ENCODE peak calls at places on chromosomes 11 and 22, in ten cellular contexts. W, A, U, N, H, R, T, Y, O and V are unnamed samples. For H3K36me3, the result is how much of the 10 kb centered on the place peaks cover.

GRCh38 chr11:79165908-79166307 is 274.9 kb downstream of the TENM4 start:
- DNase-seq in R (no peak), O (no peak), H (no peak), Y (no peak), A (no peak), W (no peak), N (no peak), T (no peak), U (no peak), V (no peak)

GRCh38 chr11:125163431-125164011 is 1.0 kb upstream of the PKNOX2 start:
- DNase-seq in R (no peak), A (peak), H (no peak), U (no peak), N (no peak), W (no peak), Y (no peak), O (no peak), T (no peak), V (no peak)

GRCh38 chr11:134945993-134946392 is 534.0 kb upstream of the B3GAT1 start:
- DNase-seq in R (no peak), T (no peak), U (no peak), N (no peak), W (no peak), H (no peak), Y (no peak), A (no peak), O (no peak), V (no peak)

GRCh38 chr11:74037309-74037708 is 28.4 kb upstream of the UCP3 start:
- DNase-seq in A (no peak), R (no peak), W (no peak), H (no peak), O (peak), Y (no peak), N (no peak), U (no peak), T (no peak), V (no peak)

GRCh38 chr22:20115691-20116375 is at the start of gene RANBP1:
- DNase-seq in H (no peak), Y (no peak), O (no peak), N (peak), U (peak), A (no peak), T (peak), W (no peak), R (no peak), V (no peak)

GRCh38 chr22:46735747-46736608 is 2.1 kb downstream of the CERK start:
- DNase-seq in W (no peak), U (no peak), Y (no peak), N (peak), H (no peak), R (no peak), A (no peak), O (no peak), T (no peak), V (no peak)

GRCh38 chr22:26617251-26618199 is at the start of gene CRYBB1:
- DNase-seq in T (no peak), Y (no peak), N (no peak), R (no peak), O (no peak), A (no peak), U (peak), W (peak), H (peak), V (no peak)

GRCh38 chr11:128713595-128713994 is 19.7 kb downstream of the FLI1 start:
- DNase-seq in T (no peak), Y (no peak), H (no peak), W (no peak), N (no peak), R (no peak), A (no peak), O (peak), U (no peak), V (no peak)

GRCh38 chr11:109424893-109425292 is 2.9 kb downstream of the C11orf87 start:
- DNase-seq in N (no peak), H (no peak), R (no peak), A (no peak), O (no peak), W (no peak), T (peak), Y (peak), U (no peak), V (no peak)

GRCh38 chr11:95335989-95336388 is 105.0 kb upstream of the SESN3 start:
- DNase-seq in Y (no peak), O (no peak), T (no peak), W (no peak), H (no peak), N (peak), A (no peak), U (no peak), R (no peak), V (no peak)

GRCh38 chr22:46491936-46492335 is 45.5 kb downstream of the CELSR1 start:
- DNase-seq in W (no peak), N (peak), T (no peak), H (no peak), R (no peak), A (no peak), Y (no peak), O (no peak), U (peak), V (no peak)

GRCh38 chr11:48005133-48005532 is 24.8 kb downstream of the PTPRJ start:
- DNase-seq in O (no peak), U (no peak), Y (no peak), N (no peak), W (no peak), A (no peak), T (no peak), H (no peak), R (no peak), V (no peak)

GRCh38 chr11:70077411-70078094 is 564 bp upstream of the ANO1 start:
- DNase-seq in H (no peak), T (peak), O (no peak), W (no peak), N (no peak), R (no peak), Y (no peak), A (peak), U (peak), V (no peak)
- H3K4me3 ChIP-seq in H (no peak), T (no peak), O (peak), W (peak), N (no peak), R (no peak), Y (no peak), A (peak), U (no peak), V (peak)

GRCh38 chr11:72724851-72725730 is 27.1 kb downstream of the ARAP1 start:
- DNase-seq in W (peak), Y (peak), U (peak), N (peak), R (no peak), A (peak), T (no peak), O (peak), H (peak), V (peak)

GRCh38 chr11:72725731-72726042 is 26.5 kb downstream of the ARAP1 start:
- DNase-seq in Y (no peak), A (no peak), H (no peak), O (no peak), U (peak), N (no peak), T (no peak), R (no peak), W (no peak), V (no peak)

GRCh38 chr11:72730243-72730642 is 22.0 kb downstream of the ARAP1 start:
- DNase-seq in U (peak), W (peak), A (no peak), Y (no peak), N (no peak), T (no peak), O (no peak), R (no peak), H (no peak), V (no peak)

GRCh38 chr11:72726266-72727220 is 25.7 kb downstream of the ARAP1 start:
- DNase-seq in N (no peak), A (no peak), W (peak), H (no peak), U (peak), T (no peak), R (no peak), O (no peak), Y (no peak), V (no peak)

GRCh38 chr11:72727521-72727920 is 24.7 kb downstream of the ARAP1 start:
- DNase-seq in N (no peak), W (peak), Y (no peak), T (no peak), H (no peak), O (no peak), R (no peak), U (peak), A (no peak), V (no peak)
- H3K36me3 ChIP-seq in N (under half), W (under half), Y (under half), T (under half), H (under half), O (under half), R (under half), U (half or more), A (under half), V (under half)

GRCh38 chr11:106278391-106278790 is 200.9 kb downstream of the AASDHPPT start:
- DNase-seq in N (no peak), T (no peak), A (no peak), R (no peak), O (peak), U (no peak), W (no peak), Y (no peak), H (no peak), V (no peak)

GRCh38 chr11:106275151-106275550 is 197.7 kb downstream of the AASDHPPT start:
- DNase-seq in R (no peak), U (no peak), Y (no peak), A (no peak), O (peak), T (no peak), H (no peak), N (no peak), W (no peak), V (no peak)

GRCh38 chr11:106276126-106276525 is 198.7 kb downstream of the AASDHPPT start:
- DNase-seq in T (no peak), R (no peak), U (no peak), N (no peak), W (no peak), A (no peak), O (peak), H (no peak), Y (no peak), V (no peak)

GRCh38 chr11:106280041-106280440 is 202.6 kb downstream of the AASDHPPT start:
- DNase-seq in A (no peak), H (no peak), Y (no peak), W (no peak), R (no peak), U (no peak), O (no peak), T (no peak), N (no peak), V (no peak)

GRCh38 chr11:106276859-106277436 is 199.5 kb downstream of the AASDHPPT start:
- DNase-seq in H (no peak), U (no peak), A (no peak), Y (no peak), N (no peak), R (no peak), O (peak), W (no peak), T (no peak), V (no peak)
- TF ChIP-seq CTCF in H (no peak), U (no peak), A (no peak), Y (peak), N (no peak), R (peak), O (no peak), W (no peak), T (no peak), V (no peak)

GRCh38 chr11:68223275-68223674 is 10.2 kb upstream of the KMT5B start:
- DNase-seq in U (no peak), A (no peak), H (no peak), N (no peak), R (no peak), O (no peak), T (no peak), Y (no peak), W (no peak), V (no peak)
- H3K4me3 ChIP-seq in U (no peak), A (no peak), H (no peak), N (no peak), R (no peak), O (no peak), T (no peak), Y (no peak), W (no peak), V (no peak)

DNA sequence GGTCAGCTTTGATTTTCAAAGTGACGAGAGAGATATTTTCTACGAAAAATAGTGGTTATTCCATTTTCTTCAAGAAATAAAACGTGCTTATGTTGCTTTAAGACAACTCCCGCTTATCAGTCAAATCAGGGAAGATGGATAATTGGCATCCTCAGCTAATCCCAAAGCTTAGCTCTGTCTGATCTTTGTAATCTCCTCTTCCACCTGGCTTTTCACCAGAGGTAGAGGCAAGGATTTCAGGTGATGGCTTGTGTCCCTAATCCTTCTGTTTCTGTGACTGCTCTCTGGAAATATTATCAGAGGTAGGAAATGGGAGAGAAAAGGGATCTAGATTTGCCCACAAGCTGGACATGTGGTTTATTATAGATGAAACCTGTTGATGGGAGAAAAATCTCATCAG is 78.9 kb downstream of the DBX1 start:
- DNase-seq in O (no peak), T (no peak), H (no peak), R (no peak), Y (no peak), A (no peak), U (no peak), W (no peak), N (no peak), V (no peak)
- H3K36me3 ChIP-seq in O (under half), T (half or more), H (under half), R (under half), Y (under half), A (under half), U (under half), W (under half), N (under half), V (under half)

GRCh38 chr22:31344369-31345330 is 1.5 kb downstream of the PATZ1 start:
- DNase-seq in A (peak), N (peak), T (peak), Y (no peak), O (peak), W (no peak), R (peak), U (no peak), H (peak), V (no peak)

GRCh38 chr22:31347251-31348008 is 1.3 kb upstream of the PATZ1 start:
- DNase-seq in W (peak), O (peak), U (peak), A (peak), Y (peak), H (peak), N (peak), T (peak), R (peak), V (no peak)

GRCh38 chr22:31346255-31346732 is at the start of gene PATZ1:
- DNase-seq in R (peak), T (peak), N (peak), U (no peak), A (peak), Y (peak), W (peak), O (peak), H (peak), V (peak)

GRCh38 chr22:31346733-31347250 is 646 bp upstream of the PATZ1 start:
- DNase-seq in A (peak), T (peak), W (peak), N (peak), Y (peak), H (peak), O (peak), R (peak), U (peak), V (no peak)

GRCh38 chr22:31345331-31346254 is 553 bp downstream of the PATZ1 start:
- DNase-seq in R (peak), H (peak), A (peak), U (peak), Y (peak), T (peak), O (peak), N (peak), W (peak), V (peak)
- TF ChIP-seq CTCF in R (peak), H (peak), A (peak), U (peak), Y (peak), T (peak), O (peak), N (peak), W (peak), V (peak)

DNA sequence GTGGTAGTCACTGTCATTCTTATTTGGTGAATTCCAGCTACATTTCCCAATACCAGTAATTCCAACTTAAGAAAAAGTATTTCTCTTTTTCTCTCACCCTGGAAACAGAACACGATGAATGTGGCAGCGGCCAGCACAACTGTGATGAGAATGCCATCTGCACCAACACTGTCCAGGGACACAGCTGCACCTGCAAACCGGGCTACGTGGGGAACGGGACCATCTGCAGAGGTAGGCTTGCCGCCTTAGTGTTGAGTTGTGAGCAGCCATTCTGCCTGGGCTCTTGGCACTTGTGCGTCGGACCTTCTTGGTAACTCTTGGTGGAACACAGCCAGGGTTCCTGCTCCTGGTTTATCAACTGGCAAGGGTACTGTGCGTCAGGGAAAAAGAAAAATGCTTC is 559.8 kb downstream of the NELL1 start:
- DNase-seq in O (no peak), N (no peak), H (no peak), U (peak), A (no peak), W (peak), T (no peak), Y (no peak), R (no peak), V (no peak)
- H3K4me3 ChIP-seq in O (no peak), N (no peak), H (no peak), U (no peak), A (no peak), W (no peak), T (no peak), Y (no peak), R (no peak), V (no peak)

DNA sequence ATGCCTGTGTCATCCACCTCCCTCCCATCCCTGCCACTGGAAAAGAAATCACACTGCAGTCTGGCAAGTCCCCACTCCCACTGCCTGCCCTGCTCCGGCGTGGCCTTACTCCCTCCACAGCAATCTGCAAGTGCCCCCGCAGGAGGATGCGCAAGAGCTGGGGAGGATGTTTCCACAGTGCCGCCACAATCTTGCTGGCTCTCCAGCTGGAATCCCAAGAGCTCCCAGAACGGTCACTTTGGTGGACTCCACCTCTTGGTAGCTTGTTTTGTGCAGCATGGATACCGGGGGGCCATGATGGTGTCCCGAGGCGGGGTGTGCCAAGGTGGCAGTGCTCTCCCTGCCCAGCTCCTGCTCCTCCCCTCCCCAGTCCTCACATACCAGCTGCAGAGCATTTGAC is 76.3 kb downstream of the MICAL3 start:
- DNase-seq in O (no peak), R (no peak), A (no peak), N (no peak), T (no peak), Y (no peak), U (no peak), W (no peak), H (no peak), V (no peak)
- H3K36me3 ChIP-seq in O (under half), R (under half), A (under half), N (under half), T (under half), Y (under half), U (under half), W (under half), H (under half), V (under half)

DNA sequence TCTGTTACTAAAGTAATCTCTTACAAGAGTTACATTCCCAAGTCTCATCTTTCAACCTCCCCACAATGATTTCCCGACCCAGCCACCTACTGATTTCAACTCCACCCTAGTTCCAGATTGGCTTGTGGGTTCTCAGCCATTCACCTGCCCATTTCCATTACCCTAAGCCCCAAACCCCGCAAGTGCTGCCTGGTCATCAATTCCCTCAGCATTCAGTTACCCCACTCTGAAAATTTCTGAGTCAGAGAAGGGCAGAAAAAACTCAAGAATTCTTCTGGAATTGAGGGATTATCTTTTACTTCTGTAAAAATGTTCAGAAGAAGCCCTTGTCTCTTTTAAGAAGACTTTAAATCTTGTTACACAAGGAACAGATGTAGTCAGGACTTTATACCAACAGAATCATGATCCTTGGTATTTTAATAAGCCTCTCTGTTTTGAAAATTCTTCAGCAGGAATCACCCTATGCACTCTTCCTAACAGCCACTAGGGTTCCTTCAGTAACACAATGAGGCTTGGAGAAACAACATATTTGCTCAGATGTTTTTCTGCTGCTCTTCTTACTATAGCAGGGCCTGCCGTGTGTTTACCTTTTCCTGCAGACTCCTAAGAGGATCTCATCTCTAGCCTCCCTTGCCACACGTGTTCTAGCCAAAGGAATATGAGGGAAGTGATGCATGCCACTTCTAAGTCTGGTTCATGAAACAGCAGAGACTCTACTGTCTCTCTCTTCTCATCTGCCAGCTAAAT is 29.2 kb upstream of the PAMR1 start:
- DNase-seq in T (no peak), N (no peak), U (no peak), W (no peak), H (no peak), R (no peak), Y (no peak), O (no peak), A (no peak), V (no peak)
- TF ChIP-seq CTCF in T (no peak), N (no peak), U (no peak), W (no peak), H (peak), R (no peak), Y (no peak), O (peak), A (no peak), V (no peak)